ENCODE peak calls at places on chromosome 21, in eight cellular contexts. One of them, this sample, is unnamed.

GRCh38 chr21:42313501-42313969 is 1.7 kb downstream of the TFF3 start:
- DNase-seq in BE2C: no peak
- DNase-seq in MM.1S: peak
- DNase-seq in occipital lobe: no peak
- DNase-seq in activated T-cell treated with anti-CD3 and anti-CD28 coated beads for 24 hours: no peak
- DNase-seq in choroid plexus epithelial cell: peak
- DNase-seq in A673: no peak
- DNase-seq in stimulated activated naive CD4-positive, alpha-beta T cell: no peak
- DNase-seq in this sample: peak

GRCh38 chr21:45540601-45540970 is 1.7 kb downstream of the SLC19A1 start:
- DNase-seq in BE2C: peak
- DNase-seq in MM.1S: no peak
- DNase-seq in occipital lobe: no peak
- DNase-seq in activated T-cell treated with anti-CD3 and anti-CD28 coated beads for 24 hours: no peak
- DNase-seq in choroid plexus epithelial cell: no peak
- DNase-seq in A673: no peak
- DNase-seq in stimulated activated naive CD4-positive, alpha-beta T cell: no peak
- DNase-seq in this sample: no peak

GRCh38 chr21:41796476-41797080 is 29.7 kb upstream of the RIPK4 start:
- DNase-seq in BE2C: no peak
- DNase-seq in MM.1S: no peak
- DNase-seq in occipital lobe: no peak
- DNase-seq in activated T-cell treated with anti-CD3 and anti-CD28 coated beads for 24 hours: no peak
- DNase-seq in choroid plexus epithelial cell: no peak
- DNase-seq in A673: no peak
- DNase-seq in stimulated activated naive CD4-positive, alpha-beta T cell: no peak
- DNase-seq in this sample: no peak

GRCh38 chr21:34994646-34995631 is 54.2 kb downstream of the RUNX1 start:
- DNase-seq in BE2C: no peak
- DNase-seq in MM.1S: no peak
- DNase-seq in occipital lobe: no peak
- DNase-seq in activated T-cell treated with anti-CD3 and anti-CD28 coated beads for 24 hours: no peak
- DNase-seq in choroid plexus epithelial cell: no peak
- DNase-seq in A673: no peak
- DNase-seq in stimulated activated naive CD4-positive, alpha-beta T cell: no peak
- DNase-seq in this sample: no peak

GRCh38 chr21:42644223-42645208 is 8.9 kb upstream of the PDE9A start:
- DNase-seq in BE2C: no peak
- DNase-seq in MM.1S: no peak
- DNase-seq in occipital lobe: no peak
- DNase-seq in activated T-cell treated with anti-CD3 and anti-CD28 coated beads for 24 hours: no peak
- DNase-seq in choroid plexus epithelial cell: peak
- DNase-seq in A673: no peak
- DNase-seq in stimulated activated naive CD4-positive, alpha-beta T cell: no peak
- DNase-seq in this sample: no peak

GRCh38 chr21:31459457-31459856 is 115.4 kb upstream of the TIAM1 start:
- DNase-seq in BE2C: no peak
- DNase-seq in MM.1S: no peak
- DNase-seq in occipital lobe: no peak
- DNase-seq in activated T-cell treated with anti-CD3 and anti-CD28 coated beads for 24 hours: no peak
- DNase-seq in choroid plexus epithelial cell: no peak
- DNase-seq in A673: peak
- DNase-seq in stimulated activated naive CD4-positive, alpha-beta T cell: no peak
- DNase-seq in this sample: peak

GRCh38 chr21:37564341-37564923 is 197.9 kb downstream of the DYRK1A start:
- DNase-seq in BE2C: peak
- DNase-seq in MM.1S: peak
- DNase-seq in occipital lobe: peak
- DNase-seq in activated T-cell treated with anti-CD3 and anti-CD28 coated beads for 24 hours: peak
- DNase-seq in choroid plexus epithelial cell: peak
- DNase-seq in A673: peak
- DNase-seq in stimulated activated naive CD4-positive, alpha-beta T cell: peak
- DNase-seq in this sample: peak

GRCh38 chr21:42456457-42456856 is 39.6 kb downstream of the RSPH1 start:
- DNase-seq in BE2C: no peak
- DNase-seq in MM.1S: no peak
- DNase-seq in occipital lobe: no peak
- DNase-seq in activated T-cell treated with anti-CD3 and anti-CD28 coated beads for 24 hours: peak
- DNase-seq in choroid plexus epithelial cell: peak
- DNase-seq in A673: peak
- DNase-seq in stimulated activated naive CD4-positive, alpha-beta T cell: no peak
- DNase-seq in this sample: no peak

GRCh38 chr21:15732996-15733329 is 3.2 kb downstream of the USP25 start:
- DNase-seq in BE2C: no peak
- DNase-seq in MM.1S: no peak
- DNase-seq in occipital lobe: no peak
- DNase-seq in activated T-cell treated with anti-CD3 and anti-CD28 coated beads for 24 hours: no peak
- DNase-seq in choroid plexus epithelial cell: no peak
- DNase-seq in A673: no peak
- DNase-seq in stimulated activated naive CD4-positive, alpha-beta T cell: no peak
- DNase-seq in this sample: no peak

GRCh38 chr21:37079211-37079824 is 6.3 kb downstream of the TTC3 start:
- DNase-seq in BE2C: no peak
- DNase-seq in MM.1S: peak
- DNase-seq in occipital lobe: no peak
- DNase-seq in activated T-cell treated with anti-CD3 and anti-CD28 coated beads for 24 hours: no peak
- DNase-seq in choroid plexus epithelial cell: no peak
- DNase-seq in A673: no peak
- DNase-seq in stimulated activated naive CD4-positive, alpha-beta T cell: no peak
- DNase-seq in this sample: no peak

GRCh38 chr21:42618713-42619112 is 34.7 kb upstream of the PDE9A start:
- DNase-seq in BE2C: no peak
- DNase-seq in MM.1S: no peak
- DNase-seq in occipital lobe: no peak
- DNase-seq in activated T-cell treated with anti-CD3 and anti-CD28 coated beads for 24 hours: no peak
- DNase-seq in choroid plexus epithelial cell: no peak
- DNase-seq in A673: no peak
- DNase-seq in stimulated activated naive CD4-positive, alpha-beta T cell: no peak
- DNase-seq in this sample: no peak

GRCh38 chr21:35048183-35048601 is 910 bp downstream of the RUNX1 start:
- DNase-seq in BE2C: no peak
- DNase-seq in MM.1S: peak
- DNase-seq in occipital lobe: no peak
- DNase-seq in activated T-cell treated with anti-CD3 and anti-CD28 coated beads for 24 hours: no peak
- DNase-seq in choroid plexus epithelial cell: no peak
- DNase-seq in A673: no peak
- DNase-seq in stimulated activated naive CD4-positive, alpha-beta T cell: peak
- DNase-seq in this sample: no peak

GRCh38 chr21:42360317-42360716 is 6.0 kb downstream of the TFF1 start:
- DNase-seq in BE2C: no peak
- DNase-seq in MM.1S: no peak
- DNase-seq in occipital lobe: no peak
- DNase-seq in activated T-cell treated with anti-CD3 and anti-CD28 coated beads for 24 hours: peak
- DNase-seq in choroid plexus epithelial cell: no peak
- DNase-seq in A673: peak
- DNase-seq in stimulated activated naive CD4-positive, alpha-beta T cell: no peak
- DNase-seq in this sample: no peak

GRCh38 chr21:35357041-35357780 is 308.1 kb upstream of the RUNX1 start:
- DNase-seq in BE2C: no peak
- DNase-seq in MM.1S: no peak
- DNase-seq in occipital lobe: no peak
- DNase-seq in activated T-cell treated with anti-CD3 and anti-CD28 coated beads for 24 hours: no peak
- DNase-seq in choroid plexus epithelial cell: no peak
- DNase-seq in A673: no peak
- DNase-seq in stimulated activated naive CD4-positive, alpha-beta T cell: no peak
- DNase-seq in this sample: peak

GRCh38 chr21:42545317-42545716 is 31.7 kb downstream of the SLC37A1 start:
- DNase-seq in BE2C: no peak
- DNase-seq in MM.1S: peak
- DNase-seq in occipital lobe: no peak
- DNase-seq in activated T-cell treated with anti-CD3 and anti-CD28 coated beads for 24 hours: no peak
- DNase-seq in choroid plexus epithelial cell: no peak
- DNase-seq in A673: no peak
- DNase-seq in stimulated activated naive CD4-positive, alpha-beta T cell: no peak
- DNase-seq in this sample: no peak

GRCh38 chr21:45080639-45081414 is 6.4 kb downstream of the ADARB1 start:
- DNase-seq in BE2C: peak
- DNase-seq in MM.1S: no peak
- DNase-seq in occipital lobe: no peak
- DNase-seq in activated T-cell treated with anti-CD3 and anti-CD28 coated beads for 24 hours: no peak
- DNase-seq in choroid plexus epithelial cell: peak
- DNase-seq in A673: peak
- DNase-seq in stimulated activated naive CD4-positive, alpha-beta T cell: peak
- DNase-seq in this sample: no peak

GRCh38 chr21:32869459-32869858 is 97.9 kb upstream of the PAXBP1 start:
- DNase-seq in BE2C: no peak
- DNase-seq in MM.1S: no peak
- DNase-seq in occipital lobe: no peak
- DNase-seq in activated T-cell treated with anti-CD3 and anti-CD28 coated beads for 24 hours: no peak
- DNase-seq in choroid plexus epithelial cell: no peak
- DNase-seq in A673: no peak
- DNase-seq in stimulated activated naive CD4-positive, alpha-beta T cell: no peak
- DNase-seq in this sample: no peak

GRCh38 chr21:19244502-19245187 is 841.1 kb upstream of the TMPRSS15 start:
- DNase-seq in BE2C: no peak
- DNase-seq in MM.1S: no peak
- DNase-seq in occipital lobe: no peak
- DNase-seq in activated T-cell treated with anti-CD3 and anti-CD28 coated beads for 24 hours: no peak
- DNase-seq in choroid plexus epithelial cell: no peak
- DNase-seq in A673: no peak
- DNase-seq in stimulated activated naive CD4-positive, alpha-beta T cell: no peak
- DNase-seq in this sample: no peak

GRCh38 chr21:24310780-24311179 is 1296.5 kb downstream of the MRPL39 start:
- DNase-seq in BE2C: no peak
- DNase-seq in MM.1S: no peak
- DNase-seq in occipital lobe: no peak
- DNase-seq in activated T-cell treated with anti-CD3 and anti-CD28 coated beads for 24 hours: no peak
- DNase-seq in choroid plexus epithelial cell: no peak
- DNase-seq in A673: no peak
- DNase-seq in stimulated activated naive CD4-positive, alpha-beta T cell: no peak
- DNase-seq in this sample: no peak

GRCh38 chr21:16377120-16377658 is 647.4 kb downstream of the USP25 start:
- DNase-seq in BE2C: no peak
- DNase-seq in MM.1S: no peak
- DNase-seq in occipital lobe: no peak
- DNase-seq in activated T-cell treated with anti-CD3 and anti-CD28 coated beads for 24 hours: no peak
- DNase-seq in choroid plexus epithelial cell: peak
- DNase-seq in A673: no peak
- DNase-seq in stimulated activated naive CD4-positive, alpha-beta T cell: no peak
- DNase-seq in this sample: no peak

GRCh38 chr21:28856588-28857250 is 136.0 kb downstream of the LTN1 start:
- DNase-seq in BE2C: no peak
- DNase-seq in MM.1S: no peak
- DNase-seq in occipital lobe: no peak
- DNase-seq in activated T-cell treated with anti-CD3 and anti-CD28 coated beads for 24 hours: no peak
- DNase-seq in choroid plexus epithelial cell: peak
- DNase-seq in A673: no peak
- DNase-seq in stimulated activated naive CD4-positive, alpha-beta T cell: no peak
- DNase-seq in this sample: no peak

GRCh38 chr21:34771512-34772028 is 102.8 kb downstream of the CLIC6 start:
- DNase-seq in BE2C: no peak
- DNase-seq in MM.1S: no peak
- DNase-seq in occipital lobe: no peak
- DNase-seq in activated T-cell treated with anti-CD3 and anti-CD28 coated beads for 24 hours: no peak
- DNase-seq in choroid plexus epithelial cell: peak
- DNase-seq in A673: peak
- DNase-seq in stimulated activated naive CD4-positive, alpha-beta T cell: no peak
- DNase-seq in this sample: no peak

GRCh38 chr21:31557421-31557955 is 102.0 kb upstream of the SOD1 start:
- DNase-seq in BE2C: peak
- DNase-seq in MM.1S: peak
- DNase-seq in occipital lobe: no peak
- DNase-seq in activated T-cell treated with anti-CD3 and anti-CD28 coated beads for 24 hours: no peak
- DNase-seq in choroid plexus epithelial cell: no peak
- DNase-seq in A673: no peak
- DNase-seq in stimulated activated naive CD4-positive, alpha-beta T cell: peak
- DNase-seq in this sample: no peak

GRCh38 chr21:16708431-16708830 is 804.4 kb upstream of the CXADR start:
- DNase-seq in BE2C: no peak
- DNase-seq in MM.1S: no peak
- DNase-seq in occipital lobe: no peak
- DNase-seq in activated T-cell treated with anti-CD3 and anti-CD28 coated beads for 24 hours: no peak
- DNase-seq in choroid plexus epithelial cell: peak
- DNase-seq in A673: no peak
- DNase-seq in stimulated activated naive CD4-positive, alpha-beta T cell: no peak
- DNase-seq in this sample: no peak

GRCh38 chr21:43810505-43811261 is 21.3 kb downstream of the RRP1 start:
- DNase-seq in BE2C: peak
- DNase-seq in MM.1S: peak
- DNase-seq in occipital lobe: peak
- DNase-seq in activated T-cell treated with anti-CD3 and anti-CD28 coated beads for 24 hours: peak
- DNase-seq in choroid plexus epithelial cell: peak
- DNase-seq in A673: peak
- DNase-seq in stimulated activated naive CD4-positive, alpha-beta T cell: peak
- DNase-seq in this sample: peak

GRCh38 chr21:45982256-45982757 is 737 bp downstream of the COL6A1 start:
- DNase-seq in BE2C: peak
- DNase-seq in MM.1S: no peak
- DNase-seq in occipital lobe: no peak
- DNase-seq in activated T-cell treated with anti-CD3 and anti-CD28 coated beads for 24 hours: no peak
- DNase-seq in choroid plexus epithelial cell: peak
- DNase-seq in A673: no peak
- DNase-seq in stimulated activated naive CD4-positive, alpha-beta T cell: no peak
- DNase-seq in this sample: no peak

GRCh38 chr21:24007592-24007991 is 1599.7 kb downstream of the MRPL39 start:
- DNase-seq in BE2C: no peak
- DNase-seq in MM.1S: no peak
- DNase-seq in occipital lobe: no peak
- DNase-seq in activated T-cell treated with anti-CD3 and anti-CD28 coated beads for 24 hours: no peak
- DNase-seq in choroid plexus epithelial cell: no peak
- DNase-seq in A673: no peak
- DNase-seq in stimulated activated naive CD4-positive, alpha-beta T cell: no peak
- DNase-seq in this sample: no peak

GRCh38 chr21:43313939-43314405 is 113.0 kb downstream of the SIK1 start:
- DNase-seq in BE2C: no peak
- DNase-seq in MM.1S: no peak
- DNase-seq in occipital lobe: no peak
- DNase-seq in activated T-cell treated with anti-CD3 and anti-CD28 coated beads for 24 hours: no peak
- DNase-seq in choroid plexus epithelial cell: no peak
- DNase-seq in A673: no peak
- DNase-seq in stimulated activated naive CD4-positive, alpha-beta T cell: no peak
- DNase-seq in this sample: no peak

GRCh38 chr21:14616303-14617039 is 70.4 kb upstream of the SAMSN1 start:
- DNase-seq in BE2C: no peak
- DNase-seq in MM.1S: no peak
- DNase-seq in occipital lobe: no peak
- DNase-seq in activated T-cell treated with anti-CD3 and anti-CD28 coated beads for 24 hours: no peak
- DNase-seq in choroid plexus epithelial cell: peak
- DNase-seq in A673: no peak
- DNase-seq in stimulated activated naive CD4-positive, alpha-beta T cell: no peak
- DNase-seq in this sample: no peak

GRCh38 chr21:39208624-39209333 is 25.5 kb upstream of the PSMG1 start:
- DNase-seq in BE2C: no peak
- DNase-seq in MM.1S: no peak
- DNase-seq in occipital lobe: no peak
- DNase-seq in activated T-cell treated with anti-CD3 and anti-CD28 coated beads for 24 hours: no peak
- DNase-seq in choroid plexus epithelial cell: peak
- DNase-seq in A673: peak
- DNase-seq in stimulated activated naive CD4-positive, alpha-beta T cell: no peak
- DNase-seq in this sample: no peak

GRCh38 chr21:31156169-31156568 is 117.9 kb upstream of the KRTAP19-8 start:
- DNase-seq in BE2C: no peak
- DNase-seq in MM.1S: no peak
- DNase-seq in occipital lobe: no peak
- DNase-seq in activated T-cell treated with anti-CD3 and anti-CD28 coated beads for 24 hours: no peak
- DNase-seq in choroid plexus epithelial cell: no peak
- DNase-seq in A673: no peak
- DNase-seq in stimulated activated naive CD4-positive, alpha-beta T cell: no peak
- DNase-seq in this sample: no peak

GRCh38 chr21:27796106-27796505 is 829.2 kb upstream of the ADAMTS5 start:
- DNase-seq in BE2C: no peak
- DNase-seq in MM.1S: no peak
- DNase-seq in occipital lobe: no peak
- DNase-seq in activated T-cell treated with anti-CD3 and anti-CD28 coated beads for 24 hours: no peak
- DNase-seq in choroid plexus epithelial cell: no peak
- DNase-seq in A673: no peak
- DNase-seq in stimulated activated naive CD4-positive, alpha-beta T cell: no peak
- DNase-seq in this sample: no peak

GRCh38 chr21:15207231-15207630 is 142.4 kb upstream of the NRIP1 start:
- DNase-seq in BE2C: no peak
- DNase-seq in MM.1S: no peak
- DNase-seq in occipital lobe: no peak
- DNase-seq in activated T-cell treated with anti-CD3 and anti-CD28 coated beads for 24 hours: no peak
- DNase-seq in choroid plexus epithelial cell: no peak
- DNase-seq in A673: no peak
- DNase-seq in stimulated activated naive CD4-positive, alpha-beta T cell: no peak
- DNase-seq in this sample: no peak

GRCh38 chr21:39715804-39716397 is 29.1 kb upstream of the IGSF5 start:
- DNase-seq in BE2C: peak
- DNase-seq in MM.1S: peak
- DNase-seq in occipital lobe: no peak
- DNase-seq in activated T-cell treated with anti-CD3 and anti-CD28 coated beads for 24 hours: peak
- DNase-seq in choroid plexus epithelial cell: peak
- DNase-seq in A673: peak
- DNase-seq in stimulated activated naive CD4-positive, alpha-beta T cell: peak
- DNase-seq in this sample: peak

This sample was measured in T47D.